ENCODE peak calls at places on chromosome 16, in four cellular contexts. O, W, P and Y are unnamed samples.

GRCh38 chr16:56191807-56192643 is 736 bp downstream of the GNAO1 start:
- DNase-seq in P (no peak), O (no peak), W (no peak), Y (no peak)

GRCh38 chr16:85970712-85971220 is 71.8 kb downstream of the IRF8 start:
- DNase-seq in W (no peak), O (no peak), P (no peak), Y (peak; percentile 0)

GRCh38 chr16:1572664-1573063 is 39.2 kb downstream of the TMEM204 start:
- DNase-seq in P (no peak), W (no peak), O (no peak), Y (no peak)

GRCh38 chr16:49376206-49376605 is 2.6 kb downstream of the C16orf78 start:
- DNase-seq in W (no peak), P (no peak), O (no peak), Y (no peak)

GRCh38 chr16:86444274-86445060 is 65.9 kb upstream of the FOXF1 start:
- DNase-seq in P (peak; percentile 55), W (no peak), O (no peak), Y (no peak)

GRCh38 chr16:56401482-56401881 is 23.9 kb downstream of the AMFR start:
- DNase-seq in P (no peak), W (no peak), O (peak; percentile 23), Y (no peak)

GRCh38 chr16:11791144-11791828 is 5.8 kb downstream of the ZC3H7A start:
- DNase-seq in O (no peak), P (peak; percentile 25), W (no peak), Y (no peak)

GRCh38 chr16:20377181-20377580 is 24.7 kb upstream of the UMOD start:
- DNase-seq in O (no peak), W (no peak), P (no peak), Y (no peak)

GRCh38 chr16:87956771-87957279 is 5.6 kb downstream of the BANP start:
- DNase-seq in W (no peak), O (peak; percentile 38), P (peak; percentile 54), Y (peak; percentile 85)
- TF ChIP-seq FOS in W (no peak), O (no peak), P (no peak), Y (no peak)

GRCh38 chr16:81618661-81619060 is 160.4 kb upstream of the PLCG2 start:
- DNase-seq in O (no peak), P (no peak), W (no peak), Y (no peak)
- TF ChIP-seq FOS in O (no peak), P (no peak), W (no peak), Y (no peak)

GRCh38 chr16:2584742-2585650 is 47.2 kb downstream of the PDPK1 start:
- DNase-seq in O (no peak), P (no peak), W (no peak), Y (peak; percentile 16)
- TF ChIP-seq FOS in O (no peak), P (no peak), W (no peak), Y (no peak)

GRCh38 chr16:57720142-57720575 is 15.4 kb upstream of the KATNB1 start:
- DNase-seq in P (peak; percentile 53), O (peak; percentile 65), W (no peak), Y (peak; percentile 50)
- TF ChIP-seq FOS in P (no peak), O (no peak), W (no peak), Y (no peak)

GRCh38 chr16:65069090-65069489 is 52.8 kb downstream of the CDH11 start:
- DNase-seq in P (peak; percentile 28), O (no peak), W (no peak), Y (peak; percentile 97)

GRCh38 chr16:65068151-65068740 is 53.6 kb downstream of the CDH11 start:
- DNase-seq in O (no peak), W (no peak), P (no peak), Y (peak; percentile 78)

GRCh38 chr16:65071371-65072311 is 50.2 kb downstream of the CDH11 start:
- DNase-seq in P (peak; percentile 4), W (no peak), O (no peak), Y (peak; percentile 64)

GRCh38 chr16:65069766-65070165 is 52.1 kb downstream of the CDH11 start:
- DNase-seq in W (no peak), P (no peak), O (no peak), Y (peak; percentile 61)

GRCh38 chr16:65070831-65071230 is 51.0 kb downstream of the CDH11 start:
- DNase-seq in P (peak; percentile 82), W (no peak), O (no peak), Y (peak; percentile 99)
- TF ChIP-seq FOS in P (peak; percentile 83), W (no peak), O (no peak), Y (peak; percentile 99)

GRCh38 chr16:89092013-89092412 is 1.6 kb upstream of the ACSF3 start:
- DNase-seq in O (no peak), P (no peak), W (no peak), Y (no peak)

GRCh38 chr16:89096042-89096717 is 2.5 kb downstream of the ACSF3 start:
- DNase-seq in W (no peak), O (no peak), P (no peak), Y (no peak)

GRCh38 chr16:89094252-89094901 is 725 bp downstream of the ACSF3 start:
- DNase-seq in P (peak; percentile 37), O (no peak), W (no peak), Y (no peak)

GRCh38 chr16:89095401-89095974 is 1.8 kb downstream of the ACSF3 start:
- DNase-seq in P (no peak), O (no peak), W (no peak), Y (no peak)

GRCh38 chr16:89093602-89094251 is at the start of gene ACSF3:
- DNase-seq in P (peak; percentile 26), O (peak; percentile 87), W (no peak), Y (peak; percentile 41)
- TF ChIP-seq FOS in P (no peak), O (no peak), W (no peak), Y (no peak)

GRCh38 chr16:3444032-3444388 is 530 bp downstream of the NAA60 start:
- DNase-seq in P (peak; percentile 87), O (no peak), W (no peak), Y (peak; percentile 80)
- TF ChIP-seq FOS in P (peak; percentile 6), O (no peak), W (no peak), Y (no peak)

GRCh38 chr16:66412182-66412581 is 14.9 kb upstream of the BEAN1 start:
- DNase-seq in W (no peak), O (no peak), P (no peak), Y (no peak)

GRCh38 chr16:66406534-66407368 is 20.3 kb upstream of the BEAN1 start:
- DNase-seq in O (peak; percentile 86), W (no peak), P (peak; percentile 75), Y (peak; percentile 49)

GRCh38 chr16:66409156-66409555 is 17.9 kb upstream of the BEAN1 start:
- DNase-seq in W (no peak), O (no peak), P (no peak), Y (peak; percentile 69)

GRCh38 chr16:66405057-66405783 is 21.9 kb upstream of the BEAN1 start:
- DNase-seq in P (no peak), W (no peak), O (no peak), Y (no peak)

GRCh38 chr16:66408181-66409048 is 18.7 kb upstream of the BEAN1 start:
- DNase-seq in P (peak; percentile 86), W (no peak), O (no peak), Y (peak; percentile 88)
- TF ChIP-seq FOS in P (peak; percentile 47), W (no peak), O (no peak), Y (peak; percentile 81)

GRCh38 chr16:84631153-84631466 is 13.2 kb upstream of the COTL1 start:
- DNase-seq in P (no peak), W (no peak), O (no peak), Y (no peak)
- TF ChIP-seq FOS in P (no peak), W (no peak), O (no peak), Y (no peak)